ENCODE peak calls at places on chromosomes 2 and 18, in nine cellular contexts. P is nephron progenitor cell; M is glutamatergic neuron; I is HCT116; A is tibial artery; L is CD8-positive, alpha-beta T cell; Y is right atrium auricular region; C is AG09319; D is Calu3. Q is an unnamed sample.

GRCh38 chr2:177254433-177255226 is 9.9 kb downstream of the NFE2L2 start:
- DNase-seq in C (no peak), D (peak), M (peak), L (no peak), Y (no peak), P (peak), A (no peak), I (peak), Q (peak)

GRCh38 chr2:98869272-98869641 is 66.8 kb downstream of the CRACDL start:
- DNase-seq in I (no peak), L (no peak), C (no peak), P (no peak), A (no peak), D (peak), M (no peak), Y (no peak), Q (no peak)

GRCh38 chr2:68342470-68342869 is 22.6 kb upstream of the PLEK start:
- DNase-seq in C (no peak), A (no peak), P (no peak), I (no peak), Y (no peak), L (no peak), M (no peak), D (no peak), Q (no peak)

GRCh38 chr2:216792222-216793001 is 67.5 kb downstream of the TNP1 start:
- DNase-seq in L (no peak), C (peak), M (peak), A (peak), P (no peak), D (no peak), I (no peak), Y (peak), Q (no peak)

GRCh38 chr18:67788315-67788714 is 271.8 kb upstream of the DSEL start:
- DNase-seq in Y (no peak), D (no peak), L (no peak), I (no peak), C (no peak), M (no peak), A (no peak), P (no peak), Q (no peak)

GRCh38 chr2:47072728-47073191 is 82.3 kb downstream of the STPG4 start:
- DNase-seq in Y (no peak), D (no peak), P (no peak), I (no peak), M (no peak), C (no peak), L (no peak), A (peak), Q (no peak)

GRCh38 chr18:10140461-10140911 is 226.7 kb downstream of the VAPA start:
- DNase-seq in P (no peak), C (no peak), Y (no peak), D (no peak), A (no peak), I (no peak), M (no peak), L (no peak), Q (no peak)

GRCh38 chr18:7778181-7778580 is 211.1 kb downstream of the PTPRM start:
- DNase-seq in A (no peak), C (no peak), D (no peak), P (no peak), I (no peak), Y (no peak), M (no peak), L (no peak), Q (no peak)

GRCh38 chr2:85905187-85905666 is 16.4 kb upstream of the ST3GAL5 start:
- DNase-seq in A (no peak), D (no peak), Y (no peak), P (no peak), I (no peak), C (no peak), M (no peak), L (no peak), Q (no peak)

GRCh38 chr2:26396734-26397298 is 4.9 kb upstream of the DRC1 start:
- DNase-seq in Y (no peak), D (no peak), P (no peak), L (no peak), M (no peak), I (no peak), C (no peak), A (no peak), Q (no peak)

GRCh38 chr2:149200109-149200520 is 130.3 kb upstream of the LYPD6 start:
- DNase-seq in C (no peak), P (no peak), A (no peak), Y (no peak), L (no peak), I (no peak), D (no peak), M (no peak), Q (no peak)

GRCh38 chr2:7899241-7899640 is 782.6 kb upstream of the ID2 start:
- DNase-seq in C (no peak), I (no peak), A (no peak), D (no peak), L (no peak), M (no peak), P (no peak), Y (no peak), Q (no peak)

GRCh38 chr2:49108851-49109250 is 45.5 kb downstream of the FSHR start:
- DNase-seq in C (no peak), M (no peak), A (no peak), P (no peak), D (no peak), L (no peak), Y (no peak), I (no peak), Q (no peak)

GRCh38 chr2:43838560-43839267 is at the start of the genes ABCG5 and ABCG8:
- DNase-seq in P (no peak), C (no peak), D (no peak), L (no peak), I (no peak), Y (no peak), A (no peak), M (no peak), Q (no peak)

GRCh38 chr18:37309861-37310260 is 255.7 kb downstream of the CELF4 start:
- DNase-seq in A (no peak), C (no peak), M (no peak), I (no peak), L (no peak), D (no peak), P (no peak), Y (no peak), Q (no peak)

GRCh38 chr2:19835818-19836281 is 65.9 kb downstream of the TTC32 start:
- DNase-seq in Y (no peak), A (no peak), L (no peak), I (no peak), P (no peak), M (no peak), C (no peak), D (no peak), Q (no peak)

GRCh38 chr18:39799010-39799409 is 2156.0 kb upstream of the PIK3C3 start:
- DNase-seq in Y (no peak), C (no peak), M (no peak), D (peak), L (no peak), P (no peak), A (no peak), I (no peak), Q (no peak)

GRCh38 chr18:57898506-57899124 is 95.5 kb upstream of the ATP8B1 start:
- DNase-seq in M (peak), Y (no peak), C (peak), L (no peak), P (no peak), D (no peak), I (no peak), A (no peak), Q (no peak)

GRCh38 chr2:151478011-151478410 is 68.3 kb downstream of the RIF1 start:
- DNase-seq in Y (no peak), L (no peak), D (no peak), I (no peak), P (no peak), A (no peak), M (no peak), C (no peak), Q (no peak)

GRCh38 chr2:73359915-73360697 is 25.5 kb upstream of the ALMS1 start:
- DNase-seq in C (no peak), P (no peak), M (no peak), D (no peak), A (no peak), L (no peak), I (no peak), Y (no peak), Q (no peak)

GRCh38 chr2:52084760-52085159 is 1052.8 kb upstream of the NRXN1 start:
- DNase-seq in A (no peak), M (no peak), C (no peak), D (no peak), P (no peak), Y (no peak), I (peak), L (no peak), Q (no peak)

GRCh38 chr2:20212871-20213503 is 11.9 kb downstream of the SDC1 start:
- DNase-seq in Y (no peak), L (no peak), P (no peak), D (peak), C (no peak), M (no peak), I (no peak), A (no peak), Q (no peak)

GRCh38 chr18:79191956-79192355 is 122.8 kb downstream of the ATP9B start:
- DNase-seq in P (no peak), Y (no peak), I (no peak), L (no peak), C (no peak), D (no peak), A (no peak), M (no peak), Q (no peak)
- TF ChIP-seq CTCF in P (no peak), Y (no peak), I (no peak), L (no peak), C (no peak), D (no peak), A (no peak), M (no peak), Q (no peak)

GRCh38 chr2:77521931-77522470 is at the start of gene LRRTM4:
- DNase-seq in L (no peak), A (no peak), I (no peak), C (no peak), D (no peak), Y (no peak), P (peak), M (peak), Q (peak)
- TF ChIP-seq CTCF in L (no peak), A (no peak), I (no peak), C (no peak), D (no peak), Y (no peak), P (no peak), M (no peak), Q (no peak)

DNA sequence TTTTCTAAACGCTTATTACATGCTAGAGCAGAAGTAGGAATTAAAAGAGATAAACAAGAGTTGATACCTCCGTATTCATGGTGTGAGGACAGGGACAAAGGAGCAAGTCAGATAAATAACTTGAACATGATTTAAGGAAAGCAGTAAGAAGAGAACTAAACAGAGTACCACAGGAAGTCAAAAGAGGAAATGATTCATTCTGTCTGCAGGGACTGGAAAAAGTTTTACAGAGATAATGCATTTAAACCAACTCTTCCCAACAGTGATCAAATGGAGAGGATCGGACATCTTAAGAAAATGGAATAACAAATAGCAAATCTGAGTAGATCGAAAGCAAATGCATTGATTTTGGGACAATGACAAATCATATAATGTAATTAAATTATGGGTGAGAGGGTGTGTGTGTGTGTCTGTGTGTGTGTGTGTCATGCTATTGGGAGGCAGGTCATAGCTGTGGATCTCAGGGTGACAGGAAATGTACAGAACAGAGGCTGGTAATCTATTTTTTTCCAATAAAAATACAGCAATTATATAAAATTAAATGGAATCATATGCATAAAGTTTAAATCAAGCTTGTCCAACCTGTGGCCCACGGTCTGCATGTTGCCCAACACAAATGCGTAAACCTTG is 113.4 kb downstream of the MC4R start:
- DNase-seq in Y (no peak), I (no peak), C (no peak), M (no peak), L (no peak), P (no peak), D (no peak), A (no peak), Q (no peak)
- TF ChIP-seq CTCF in Y (no peak), I (no peak), C (no peak), M (no peak), L (no peak), P (no peak), D (no peak), A (no peak), Q (no peak)

DNA sequence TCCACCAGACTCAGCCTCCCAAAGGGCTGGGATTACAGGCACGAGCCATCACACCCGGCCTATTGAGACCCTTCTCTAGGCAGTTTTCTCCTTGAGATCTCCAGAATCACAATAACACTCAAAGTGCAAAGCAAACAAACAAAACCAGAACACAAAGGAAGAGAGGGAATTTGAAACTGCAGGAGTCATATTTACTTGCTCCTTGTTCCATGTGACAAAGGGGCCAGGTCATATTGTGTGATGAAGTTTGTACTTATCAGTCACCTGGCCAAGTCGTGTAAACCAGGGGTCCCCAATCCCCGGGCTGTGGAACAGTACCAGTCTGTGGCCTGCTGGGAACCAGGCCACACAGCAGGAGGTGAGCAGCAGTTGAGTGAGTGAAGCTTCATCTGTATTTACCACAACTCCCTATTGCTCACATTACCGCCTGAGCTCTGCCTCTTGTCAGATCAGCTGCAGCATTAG is 26.5 kb downstream of the SCYGR8 start:
- DNase-seq in I (no peak), C (no peak), M (no peak), L (no peak), Y (no peak), P (no peak), A (no peak), D (no peak), Q (no peak)
- TF ChIP-seq CTCF in I (no peak), C (no peak), M (no peak), L (no peak), Y (no peak), P (no peak), A (no peak), D (no peak), Q (no peak)

GRCh38 chr2:42036940-42037339 is 10.9 kb upstream of the PKDCC start:
- DNase-seq in A (no peak), I (no peak), L (no peak), D (no peak), M (no peak), P (no peak), Y (no peak), C (no peak), Q (no peak)

GRCh38 chr2:42043789-42044394 is 3.9 kb upstream of the PKDCC start:
- DNase-seq in A (no peak), Y (no peak), M (no peak), L (no peak), D (no peak), I (no peak), C (no peak), P (no peak), Q (no peak)

GRCh38 chr2:42041377-42042127 is 6.3 kb upstream of the PKDCC start:
- DNase-seq in P (no peak), L (no peak), A (no peak), Y (no peak), D (no peak), I (no peak), C (no peak), M (no peak), Q (no peak)

GRCh38 chr2:42042956-42043355 is 4.9 kb upstream of the PKDCC start:
- DNase-seq in A (no peak), P (no peak), Y (no peak), C (no peak), M (no peak), I (no peak), L (no peak), D (no peak), Q (no peak)

DNA sequence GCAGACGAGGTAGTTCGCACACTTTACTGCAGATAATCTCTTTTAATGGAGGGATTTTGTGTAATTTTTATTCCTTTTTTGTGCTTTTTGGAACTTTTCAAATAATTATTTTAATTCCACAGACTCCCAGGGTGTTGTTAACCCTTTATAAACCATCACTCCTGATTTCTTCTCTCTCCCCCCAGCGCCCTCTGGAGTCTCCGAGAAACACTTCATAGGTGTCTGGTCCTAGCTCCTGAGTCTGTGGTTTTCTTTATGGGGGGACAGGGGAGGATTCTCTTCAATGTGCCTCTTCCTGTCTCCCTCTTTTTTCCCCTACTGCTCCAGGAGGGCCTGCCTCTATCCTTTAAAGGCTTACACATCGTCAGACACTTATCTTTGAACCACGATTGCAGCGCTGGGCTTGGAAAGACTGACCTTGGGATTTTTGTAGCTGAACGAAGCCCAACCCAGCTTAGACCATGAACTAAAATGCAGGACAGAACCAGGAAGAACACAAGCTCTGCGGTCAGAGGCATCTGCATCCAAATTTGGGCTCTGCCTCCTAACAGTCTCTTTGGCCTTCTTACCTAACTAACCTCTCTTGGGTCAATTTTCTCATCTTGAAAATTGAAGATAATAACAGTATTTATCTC is 7.1 kb upstream of the PKDCC start:
- DNase-seq in I (no peak), A (no peak), M (no peak), D (no peak), C (no peak), P (no peak), L (no peak), Y (no peak), Q (no peak)
- TF ChIP-seq CTCF in I (peak), A (no peak), M (no peak), D (no peak), C (no peak), P (no peak), L (no peak), Y (no peak), Q (no peak)

DNA sequence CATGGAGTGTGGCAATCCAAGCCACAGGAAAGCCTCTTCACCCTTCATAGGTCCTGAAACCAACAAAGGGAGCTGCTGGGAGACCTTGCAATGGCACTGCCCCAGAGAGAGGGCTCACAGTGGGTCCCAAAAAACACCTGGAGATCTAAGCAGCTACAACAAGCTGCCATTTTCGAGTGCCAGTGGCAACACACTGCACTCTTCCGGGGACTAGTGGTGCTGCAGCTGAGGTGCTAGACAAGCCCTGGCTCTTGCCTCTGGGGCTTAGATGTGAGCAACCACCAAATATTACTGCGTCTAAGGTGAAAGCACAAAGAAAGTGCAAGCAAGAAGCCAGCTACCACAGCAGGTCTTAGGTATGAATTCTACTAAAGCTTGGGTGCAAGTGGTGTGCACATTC is 192.9 kb downstream of the NOL4 start:
- DNase-seq in P (no peak), M (no peak), I (no peak), A (no peak), D (no peak), L (no peak), C (no peak), Y (no peak), Q (no peak)
- TF ChIP-seq CTCF in P (no peak), M (no peak), I (no peak), A (no peak), D (no peak), L (no peak), C (no peak), Y (no peak), Q (no peak)

DNA sequence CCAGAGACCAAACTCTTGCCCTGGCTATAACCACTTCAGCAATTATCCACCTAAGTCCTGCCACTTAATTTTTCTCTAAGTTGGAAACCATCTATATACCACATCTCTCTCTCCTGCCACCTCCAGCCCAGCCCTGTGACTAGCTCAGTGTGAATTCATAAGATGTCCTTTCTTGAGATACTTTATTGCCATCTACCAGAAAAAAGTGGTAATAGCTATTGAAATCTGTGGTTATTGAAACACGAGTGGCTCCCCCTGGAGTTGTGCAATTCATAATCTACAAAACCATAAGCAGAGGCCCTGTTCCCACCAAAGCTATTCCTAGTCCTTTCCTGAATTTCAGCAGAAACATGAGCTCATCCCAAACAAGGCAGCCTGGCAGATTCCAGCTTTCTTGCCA is 324.0 kb downstream of the TXNL1 start:
- DNase-seq in L (no peak), I (no peak), P (no peak), M (no peak), A (no peak), C (no peak), D (no peak), Y (no peak), Q (no peak)
- TF ChIP-seq CTCF in L (no peak), I (no peak), P (no peak), M (no peak), A (no peak), C (no peak), D (no peak), Y (no peak), Q (no peak)

DNA sequence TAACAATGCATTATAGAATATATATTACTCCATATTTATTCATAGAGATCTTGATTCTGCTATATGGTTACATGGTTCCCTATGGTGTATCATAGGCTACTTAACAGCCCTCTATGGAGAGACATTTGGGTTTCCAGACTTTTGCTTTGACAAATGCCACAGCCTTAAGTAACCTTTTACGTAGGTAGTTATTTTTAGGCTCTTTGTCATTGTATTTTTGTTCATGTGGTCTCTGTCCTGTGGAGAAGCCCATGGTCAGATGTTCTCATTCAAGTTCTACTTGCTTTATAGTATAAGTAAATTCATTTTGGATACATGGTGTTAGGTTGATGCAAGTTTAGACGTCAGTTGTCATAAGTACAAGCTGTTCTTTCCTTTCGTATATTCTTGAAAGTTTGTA is 275.2 kb upstream of the THSD7B start:
- DNase-seq in A (no peak), C (no peak), P (no peak), M (no peak), I (no peak), D (no peak), Y (no peak), L (no peak), Q (no peak)
- TF ChIP-seq CTCF in A (no peak), C (no peak), P (no peak), M (no peak), I (no peak), D (no peak), Y (no peak), L (no peak), Q (no peak)